ENCODE peak calls at places on chromosomes 6 and 20, in ten cellular contexts. G is astrocyte of the spinal cord; Y is stimulated activated CD4-positive, alpha-beta T cell treated with anti-CD3 and anti-CD28 coated beads, Interleukin-2, amount 100 ng/mL, for 48 hours; Z is ELF-1; H is iPS DF 6.9; W is HCT116; A is cardiac fibroblast; B is EL; E is HFFc6; P is activated CD4-positive, alpha-beta T cell treated with anti-CD3 and anti-CD28 coated beads, Interleukin-2, amount 50 U/mL, for 4 hours. V is an unnamed sample.

GRCh38 chr20:39195495-39196129 is 233.5 kb downstream of the DHX35 start:
- DNase-seq in G (no peak), Y (no peak), Z (peak), H (no peak), W (no peak), A (no peak), B (no peak), E (no peak), P (no peak), V (no peak)

GRCh38 chr6:112795316-112795715 is 448.2 kb downstream of the RFPL4B start:
- DNase-seq in G (no peak), Y (no peak), Z (no peak), H (no peak), W (no peak), A (no peak), B (no peak), E (no peak), P (no peak), V (no peak)

GRCh38 chr6:24431045-24431451 is 28.3 kb downstream of the MRS2 start:
- DNase-seq in G (peak), Y (peak), Z (peak), H (peak), W (peak), A (peak), B (peak), E (peak), P (no peak), V (no peak)

GRCh38 chr6:122365775-122366403 is 33.6 kb upstream of the HSF2 start:
- DNase-seq in G (no peak), Y (no peak), Z (no peak), H (no peak), W (no peak), A (no peak), B (peak), E (no peak), P (no peak), V (no peak)

GRCh38 chr20:25480797-25481196 is 73.3 kb downstream of the GINS1 start:
- DNase-seq in G (no peak), Y (no peak), Z (no peak), H (no peak), W (no peak), A (no peak), B (no peak), E (no peak), P (no peak), V (no peak)

GRCh38 chr20:64101731-64102621 is 5.4 kb downstream of the NPBWR2 start:
- DNase-seq in G (no peak), Y (peak), Z (peak), H (no peak), W (no peak), A (no peak), B (no peak), E (no peak), P (peak), V (no peak)

GRCh38 chr6:33105916-33106871 is 30.4 kb downstream of the HLA-DPB1 start:
- DNase-seq in G (no peak), Y (no peak), Z (no peak), H (no peak), W (no peak), A (no peak), B (no peak), E (no peak), P (no peak), V (no peak)

GRCh38 chr6:46011241-46012085 is 4.2 kb downstream of the CLIC5 start:
- DNase-seq in G (peak), Y (peak), Z (peak), H (no peak), W (no peak), A (no peak), B (peak), E (no peak), P (peak), V (no peak)

GRCh38 chr6:44254957-44255808 is 2.1 kb downstream of the SLC35B2 start:
- DNase-seq in G (no peak), Y (no peak), Z (peak), H (no peak), W (no peak), A (no peak), B (peak), E (no peak), P (peak), V (no peak)

GRCh38 chr6:144365176-144365710 is 80.1 kb downstream of the UTRN start:
- DNase-seq in G (no peak), Y (no peak), Z (no peak), H (no peak), W (no peak), A (no peak), B (no peak), E (peak), P (no peak), V (no peak)

GRCh38 chr6:151432650-151433049 is 19.3 kb downstream of the RMND1 start:
- DNase-seq in G (no peak), Y (no peak), Z (no peak), H (no peak), W (no peak), A (no peak), B (no peak), E (no peak), P (no peak), V (no peak)

GRCh38 chr6:81073323-81073722 is 679.2 kb downstream of the TENT5A start:
- DNase-seq in G (no peak), Y (no peak), Z (no peak), H (no peak), W (no peak), A (no peak), B (no peak), E (no peak), P (no peak), V (no peak)

GRCh38 chr6:166025149-166025898 is 142.3 kb downstream of the TBXT start:
- DNase-seq in G (peak), Y (no peak), Z (no peak), H (no peak), W (no peak), A (peak), B (peak), E (peak), P (no peak), V (no peak)

GRCh38 chr6:132392292-132392691 is 9.0 kb downstream of the MOXD1 start:
- DNase-seq in G (no peak), Y (no peak), Z (no peak), H (no peak), W (no peak), A (no peak), B (no peak), E (no peak), P (no peak), V (no peak)

GRCh38 chr20:20457392-20458126 is 89.7 kb downstream of the INSM1 start:
- DNase-seq in G (peak), Y (no peak), Z (no peak), H (no peak), W (no peak), A (peak), B (peak), E (peak), P (no peak), V (no peak)

GRCh38 chr6:109318328-109318876 is 63.9 kb downstream of the CD164 start:
- DNase-seq in G (no peak), Y (no peak), Z (no peak), H (no peak), W (no peak), A (no peak), B (no peak), E (no peak), P (no peak), V (no peak)

GRCh38 chr6:12636336-12636735 is 80.2 kb upstream of the PHACTR1 start:
- DNase-seq in G (no peak), Y (no peak), Z (no peak), H (no peak), W (no peak), A (no peak), B (peak), E (no peak), P (no peak), V (no peak)

GRCh38 chr6:54009052-54009654 is 102.1 kb upstream of the MLIP start:
- DNase-seq in G (no peak), Y (no peak), Z (no peak), H (no peak), W (no peak), A (no peak), B (no peak), E (no peak), P (no peak), V (no peak)

GRCh38 chr6:139282684-139283083 is 9.1 kb downstream of the TXLNB start:
- DNase-seq in G (no peak), Y (no peak), Z (no peak), H (no peak), W (no peak), A (no peak), B (no peak), E (no peak), P (no peak), V (no peak)

GRCh38 chr6:10880366-10880765 is 1.5 kb downstream of the GCM2 start:
- DNase-seq in G (no peak), Y (no peak), Z (no peak), H (no peak), W (no peak), A (no peak), B (no peak), E (no peak), P (no peak), V (no peak)

GRCh38 chr6:2447318-2447717 is 201.9 kb upstream of the GMDS start:
- DNase-seq in G (no peak), Y (no peak), Z (no peak), H (no peak), W (no peak), A (no peak), B (no peak), E (no peak), P (no peak), V (no peak)

GRCh38 chr6:7246401-7247178 is 66.4 kb downstream of the SSR1 start:
- DNase-seq in G (no peak), Y (no peak), Z (no peak), H (no peak), W (no peak), A (no peak), B (no peak), E (no peak), P (no peak), V (no peak)

GRCh38 chr6:151067684-151068596 is 171.8 kb upstream of the AKAP12 start:
- DNase-seq in G (peak), Y (no peak), Z (no peak), H (no peak), W (peak), A (peak), B (peak), E (peak), P (no peak), V (peak)

GRCh38 chr6:110874880-110875547 is 429 bp downstream of the AMD1 start:
- DNase-seq in G (no peak), Y (peak), Z (peak), H (no peak), W (no peak), A (no peak), B (no peak), E (no peak), P (peak), V (peak)

GRCh38 chr6:155247618-155248017 is 16.2 kb upstream of the CLDN20 start:
- DNase-seq in G (no peak), Y (no peak), Z (no peak), H (no peak), W (no peak), A (peak), B (peak), E (peak), P (no peak), V (no peak)

GRCh38 chr6:132357120-132357519 is 44.2 kb downstream of the MOXD1 start:
- DNase-seq in G (peak), Y (no peak), Z (no peak), H (no peak), W (no peak), A (peak), B (peak), E (peak), P (no peak), V (no peak)

GRCh38 chr20:57618091-57618765 is 2.0 kb downstream of the ZBP1 start:
- DNase-seq in G (no peak), Y (no peak), Z (peak), H (no peak), W (peak), A (no peak), B (peak), E (peak), P (peak), V (no peak)

GRCh38 chr20:50513169-50514034 is 3.2 kb downstream of the PTPN1 start:
- DNase-seq in G (peak), Y (no peak), Z (no peak), H (no peak), W (no peak), A (peak), B (peak), E (peak), P (no peak), V (no peak)

V was measured in GOT3.